ENCODE peak calls at places on chromosome 20, in eight cellular contexts. One of them, this sample, is unnamed.

GRCh38 chr20:31538327-31538726 is 24.1 kb downstream of the HM13 start:
- DNase-seq in H1: no peak
- DNase-seq in SK-N-SH: no peak
- DNase-seq in WTC11: no peak
- DNase-seq in A549: no peak
- DNase-seq in K562: no peak
- DNase-seq in GM12878: no peak
- DNase-seq in HepG2: no peak
- DNase-seq in this sample: no peak

GRCh38 chr20:15491564-15491963 is 1081.7 kb downstream of the KIF16B start:
- DNase-seq in H1: peak
- DNase-seq in SK-N-SH: no peak
- DNase-seq in WTC11: peak
- DNase-seq in A549: peak
- DNase-seq in K562: no peak
- DNase-seq in GM12878: no peak
- DNase-seq in HepG2: no peak
- DNase-seq in this sample: no peak

GRCh38 chr20:57408131-57408530 is 16.9 kb downstream of the RBM38 start:
- DNase-seq in H1: no peak
- DNase-seq in SK-N-SH: no peak
- DNase-seq in WTC11: no peak
- DNase-seq in A549: no peak
- DNase-seq in K562: no peak
- DNase-seq in GM12878: no peak
- DNase-seq in HepG2: no peak
- DNase-seq in this sample: peak

GRCh38 chr20:49697071-49697470 is 16.6 kb downstream of the B4GALT5 start:
- DNase-seq in H1: no peak
- DNase-seq in SK-N-SH: no peak
- DNase-seq in WTC11: no peak
- DNase-seq in A549: no peak
- DNase-seq in K562: no peak
- DNase-seq in GM12878: no peak
- DNase-seq in HepG2: no peak
- DNase-seq in this sample: no peak

GRCh38 chr20:43721097-43721428 is 5.7 kb downstream of the GTSF1L start:
- DNase-seq in H1: no peak
- DNase-seq in SK-N-SH: no peak
- DNase-seq in WTC11: no peak
- DNase-seq in A549: no peak
- DNase-seq in K562: no peak
- DNase-seq in GM12878: no peak
- DNase-seq in HepG2: no peak
- DNase-seq in this sample: no peak

GRCh38 chr20:43974665-43975064 is 60.0 kb downstream of the TOX2 start:
- DNase-seq in H1: no peak
- DNase-seq in SK-N-SH: no peak
- DNase-seq in WTC11: no peak
- DNase-seq in A549: no peak
- DNase-seq in K562: no peak
- DNase-seq in GM12878: no peak
- DNase-seq in HepG2: no peak
- DNase-seq in this sample: no peak

GRCh38 chr20:13995086-13995665 is at the start of gene MACROD2:
- DNase-seq in H1: peak
- DNase-seq in SK-N-SH: peak
- DNase-seq in WTC11: peak
- DNase-seq in A549: peak
- DNase-seq in K562: peak
- DNase-seq in GM12878: no peak
- DNase-seq in HepG2: peak
- DNase-seq in this sample: peak

GRCh38 chr20:38109025-38109541 is 56.0 kb downstream of the TGM2 start:
- DNase-seq in H1: no peak
- DNase-seq in SK-N-SH: peak
- DNase-seq in WTC11: no peak
- DNase-seq in A549: no peak
- DNase-seq in K562: no peak
- DNase-seq in GM12878: no peak
- DNase-seq in HepG2: no peak
- DNase-seq in this sample: peak

GRCh38 chr20:11271319-11271718 is 597.5 kb upstream of the JAG1 start:
- DNase-seq in H1: peak
- DNase-seq in SK-N-SH: peak
- DNase-seq in WTC11: peak
- DNase-seq in A549: no peak
- DNase-seq in K562: no peak
- DNase-seq in GM12878: no peak
- DNase-seq in HepG2: peak
- DNase-seq in this sample: no peak

GRCh38 chr20:9995514-9996272 is 39.1 kb upstream of the ANKEF1 start:
- DNase-seq in H1: no peak
- DNase-seq in SK-N-SH: no peak
- DNase-seq in WTC11: no peak
- DNase-seq in A549: no peak
- DNase-seq in K562: no peak
- DNase-seq in GM12878: no peak
- DNase-seq in HepG2: no peak
- DNase-seq in this sample: no peak

GRCh38 chr20:4920655-4921054 is 80.7 kb downstream of the SLC23A2 start:
- DNase-seq in H1: no peak
- DNase-seq in SK-N-SH: peak
- DNase-seq in WTC11: no peak
- DNase-seq in A549: no peak
- DNase-seq in K562: no peak
- DNase-seq in GM12878: no peak
- DNase-seq in HepG2: no peak
- DNase-seq in this sample: no peak

GRCh38 chr20:17646209-17646717 is 35.8 kb downstream of the RRBP1 start:
- DNase-seq in H1: no peak
- DNase-seq in SK-N-SH: peak
- DNase-seq in WTC11: no peak
- DNase-seq in A549: no peak
- DNase-seq in K562: no peak
- DNase-seq in GM12878: no peak
- DNase-seq in HepG2: peak
- DNase-seq in this sample: no peak

GRCh38 chr20:12276011-12276673 is 358.4 kb downstream of the BTBD3 start:
- DNase-seq in H1: no peak
- DNase-seq in SK-N-SH: no peak
- DNase-seq in WTC11: no peak
- DNase-seq in A549: no peak
- DNase-seq in K562: no peak
- DNase-seq in GM12878: no peak
- DNase-seq in HepG2: no peak
- DNase-seq in this sample: no peak

GRCh38 chr20:38872036-38872435 is 54.2 kb upstream of the FAM83D start:
- DNase-seq in H1: no peak
- DNase-seq in SK-N-SH: no peak
- DNase-seq in WTC11: no peak
- DNase-seq in A549: peak
- DNase-seq in K562: no peak
- DNase-seq in GM12878: no peak
- DNase-seq in HepG2: no peak
- DNase-seq in this sample: no peak

DNA sequence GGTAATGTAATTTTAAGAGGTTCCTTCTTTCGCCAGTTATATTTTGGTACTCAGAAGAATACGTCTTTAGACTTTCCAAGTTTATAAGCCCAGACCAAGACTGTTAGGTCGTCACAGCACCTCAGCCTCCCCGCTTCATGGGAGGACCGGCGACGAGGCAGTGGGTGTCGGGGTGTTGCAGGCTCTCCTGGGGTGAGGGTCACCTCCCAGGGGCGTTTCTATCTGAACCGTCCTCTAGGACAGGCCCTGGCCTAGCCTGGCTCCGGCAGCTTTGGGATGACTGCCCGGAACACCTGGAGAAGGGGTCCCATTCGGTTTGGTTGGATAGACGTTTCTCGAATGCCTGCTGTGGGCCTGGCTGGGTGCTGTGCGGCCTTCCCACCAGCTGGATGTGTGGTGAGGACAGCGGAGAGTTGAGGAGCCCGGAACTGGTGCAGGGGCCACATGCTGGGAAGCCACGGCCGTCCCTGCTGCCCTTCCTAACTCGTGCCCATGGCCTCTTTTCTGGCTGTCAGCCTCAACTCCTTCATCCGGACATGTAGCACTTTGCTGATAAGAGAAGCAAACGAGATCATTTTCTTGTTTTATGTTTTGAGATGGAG is 1.1 kb downstream of the OSBPL2 start:
- DNase-seq in H1: no peak
- DNase-seq in SK-N-SH: no peak
- DNase-seq in WTC11: no peak
- DNase-seq in A549: no peak
- DNase-seq in K562: no peak
- DNase-seq in GM12878: no peak
- DNase-seq in HepG2: no peak
- DNase-seq in this sample: no peak
- TF ChIP-seq USF2 in H1: no peak
- TF ChIP-seq USF2 in SK-N-SH: no peak
- TF ChIP-seq USF2 in WTC11: no peak
- TF ChIP-seq USF2 in A549: no peak
- TF ChIP-seq USF2 in K562: no peak
- TF ChIP-seq USF2 in GM12878: no peak
- TF ChIP-seq USF2 in HepG2: no peak
- TF ChIP-seq USF2 in this sample: no peak

DNA sequence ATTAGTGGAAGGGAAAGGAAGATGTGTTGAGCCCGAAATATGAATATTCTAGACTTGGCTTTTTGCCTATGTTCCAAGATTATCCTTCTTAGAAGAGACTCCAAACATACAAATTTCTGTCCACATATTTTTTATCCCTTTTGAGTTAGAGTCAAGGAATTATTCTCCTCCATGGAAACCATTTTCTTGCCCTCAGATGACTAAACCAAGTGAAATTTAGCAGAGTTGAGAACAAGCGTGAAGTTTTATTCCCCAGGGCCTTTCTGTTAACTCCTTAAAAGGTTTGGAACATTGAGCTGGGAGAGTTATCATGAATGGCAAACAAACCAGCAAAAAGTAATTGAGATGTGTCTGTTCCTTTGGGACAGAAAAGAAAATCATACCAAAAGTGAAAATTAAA is 286.1 kb upstream of the PLCB4 start:
- DNase-seq in H1: no peak
- DNase-seq in SK-N-SH: no peak
- DNase-seq in WTC11: no peak
- DNase-seq in A549: no peak
- DNase-seq in K562: no peak
- DNase-seq in GM12878: no peak
- DNase-seq in HepG2: no peak
- DNase-seq in this sample: peak
- TF ChIP-seq USF2 in H1: no peak
- TF ChIP-seq USF2 in SK-N-SH: no peak
- TF ChIP-seq USF2 in WTC11: no peak
- TF ChIP-seq USF2 in A549: no peak
- TF ChIP-seq USF2 in K562: no peak
- TF ChIP-seq USF2 in GM12878: no peak
- TF ChIP-seq USF2 in HepG2: no peak
- TF ChIP-seq USF2 in this sample: no peak

DNA sequence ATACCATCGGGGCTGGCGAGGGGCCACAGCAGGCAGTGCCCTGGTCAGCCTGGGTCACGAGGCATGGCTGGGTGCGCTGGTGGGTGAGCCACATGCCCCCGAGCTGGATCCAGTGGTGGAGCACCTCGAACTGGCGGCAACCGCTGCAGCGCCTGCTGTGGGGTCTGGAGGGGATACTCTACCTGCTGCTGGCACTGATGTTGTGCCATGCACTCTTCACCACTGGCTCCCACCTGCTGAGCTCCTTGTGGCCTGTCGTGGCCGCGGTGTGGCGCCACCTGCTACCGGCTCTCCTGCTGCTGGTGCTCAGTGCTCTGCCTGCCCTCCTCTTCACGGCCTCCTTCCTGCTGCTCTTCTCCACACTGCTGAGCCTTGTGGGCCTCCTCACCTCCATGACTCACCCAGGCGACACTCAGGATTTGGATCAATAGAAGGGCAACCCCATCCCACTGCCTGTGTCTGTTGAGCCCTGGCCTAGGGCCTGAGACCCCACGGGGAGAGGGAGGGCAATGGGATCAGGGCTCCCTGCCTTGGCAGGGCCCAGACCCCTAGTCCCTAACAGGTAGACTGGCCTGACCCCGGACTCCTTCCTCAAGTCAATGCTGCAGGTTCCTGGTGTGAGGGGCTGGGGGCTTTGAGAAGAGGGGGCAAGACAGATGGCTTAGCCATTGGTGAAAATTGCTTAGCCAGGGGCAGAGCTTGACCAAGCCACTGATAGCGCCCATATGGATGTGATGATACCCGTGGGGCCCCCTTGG is 598 bp downstream of the TMEM239 start:
- DNase-seq in H1: no peak
- DNase-seq in SK-N-SH: peak
- DNase-seq in WTC11: peak
- DNase-seq in A549: no peak
- DNase-seq in K562: no peak
- DNase-seq in GM12878: no peak
- DNase-seq in HepG2: no peak
- DNase-seq in this sample: peak
- TF ChIP-seq USF2 in H1: no peak
- TF ChIP-seq USF2 in SK-N-SH: no peak
- TF ChIP-seq USF2 in WTC11: no peak
- TF ChIP-seq USF2 in A549: no peak
- TF ChIP-seq USF2 in K562: no peak
- TF ChIP-seq USF2 in GM12878: no peak
- TF ChIP-seq USF2 in HepG2: no peak
- TF ChIP-seq USF2 in this sample: no peak

DNA sequence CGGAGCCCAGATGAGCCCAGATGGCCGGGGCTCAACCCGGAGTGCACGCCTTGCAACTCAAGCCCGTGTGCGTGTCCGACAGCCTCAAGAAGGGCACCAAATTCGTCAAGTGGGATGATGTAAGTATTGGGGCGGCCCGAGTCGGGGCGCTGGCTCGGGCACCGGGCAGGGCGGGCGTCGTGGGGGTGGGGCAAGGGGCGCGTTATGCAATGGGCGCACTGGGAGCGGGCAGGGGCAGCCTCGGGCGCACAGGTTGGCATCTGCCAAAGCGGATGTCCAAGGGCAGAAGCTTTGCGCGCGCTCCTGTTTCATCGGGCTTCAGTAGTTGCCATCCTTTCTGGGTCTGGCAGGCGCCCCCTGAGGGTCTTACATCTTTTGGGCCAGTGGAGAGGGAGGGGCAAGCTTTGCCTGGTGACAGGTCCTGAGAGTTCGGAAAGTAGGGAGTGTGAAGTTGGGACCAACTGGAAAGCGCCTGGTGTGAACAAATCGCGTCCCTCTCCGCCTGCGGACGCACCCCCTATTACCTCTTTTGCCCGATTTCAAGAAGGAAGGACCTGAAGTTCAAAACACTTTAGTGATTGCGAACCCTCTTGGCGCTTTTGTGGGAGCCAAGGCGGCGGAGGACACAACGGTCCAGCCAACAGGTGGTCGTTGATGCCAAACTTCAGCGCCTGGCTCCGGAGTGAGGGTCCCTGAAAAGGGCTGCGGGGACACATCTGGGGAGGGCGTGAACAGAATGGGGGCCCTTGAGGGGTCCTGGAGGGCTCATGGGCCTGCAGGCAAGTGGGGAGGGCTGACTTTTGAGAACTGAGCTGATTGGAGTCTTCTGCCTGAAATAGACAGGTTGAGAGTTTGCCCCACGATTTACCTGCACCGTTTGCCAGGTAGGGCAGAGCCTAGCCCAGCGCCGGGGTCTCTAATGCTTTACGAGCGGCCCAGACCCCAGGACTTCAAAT is 844 bp downstream of the PLCB1 start:
- DNase-seq in H1: no peak
- DNase-seq in SK-N-SH: no peak
- DNase-seq in WTC11: peak
- DNase-seq in A549: peak
- DNase-seq in K562: no peak
- DNase-seq in GM12878: no peak
- DNase-seq in HepG2: no peak
- DNase-seq in this sample: no peak
- TF ChIP-seq USF2 in H1: no peak
- TF ChIP-seq USF2 in SK-N-SH: no peak
- TF ChIP-seq USF2 in WTC11: no peak
- TF ChIP-seq USF2 in A549: no peak
- TF ChIP-seq USF2 in K562: no peak
- TF ChIP-seq USF2 in GM12878: no peak
- TF ChIP-seq USF2 in HepG2: no peak
- TF ChIP-seq USF2 in this sample: no peak

This sample was measured in IMR-90.